ENCODE peak calls at places on chromosome 16, in six cellular contexts. H is neural progenitor cell, P is H1, L is neuronal stem cell, E is PC-3, J is endothelial cell of umbilical vein. M is an unnamed sample.

GRCh38 chr16:2467301-2468141 is 3.6 kb upstream of the NTN3 start:
- DNase-seq in H (peak), P (no peak), L (no peak), E (peak), J (peak), M (peak)

GRCh38 chr16:17452931-17453330 is 17.8 kb downstream of the XYLT1 start:
- DNase-seq in H (no peak), P (no peak), L (no peak), E (no peak), J (no peak), M (no peak)

GRCh38 chr16:67162439-67163163 is 1.9 kb upstream of the HSF4 start:
- DNase-seq in H (no peak), P (no peak), L (no peak), E (no peak), J (no peak), M (no peak)

GRCh38 chr16:23941025-23941424 is 105.2 kb downstream of the PRKCB start:
- DNase-seq in H (no peak), P (no peak), L (no peak), E (no peak), J (no peak), M (no peak)

GRCh38 chr16:17467923-17468540 is 2.7 kb downstream of the XYLT1 start:
- DNase-seq in H (peak), P (no peak), L (peak), E (no peak), J (no peak), M (peak)

GRCh38 chr16:86428729-86429472 is 81.4 kb upstream of the FOXF1 start:
- DNase-seq in H (no peak), P (no peak), L (no peak), E (no peak), J (no peak), M (no peak)

GRCh38 chr16:56637814-56638750 is at the start of gene MT1A:
- DNase-seq in H (peak), P (no peak), L (no peak), E (no peak), J (peak), M (no peak)

GRCh38 chr16:54633943-54634362 is 296.7 kb upstream of the IRX5 start:
- DNase-seq in H (peak), P (no peak), L (no peak), E (no peak), J (peak), M (peak)

GRCh38 chr16:58458634-58459343 is 41.2 kb upstream of the NDRG4 start:
- DNase-seq in H (no peak), P (no peak), L (no peak), E (peak), J (no peak), M (no peak)

GRCh38 chr16:8326234-8326633 is 264.1 kb downstream of the TMEM114 start:
- DNase-seq in H (no peak), P (no peak), L (no peak), E (no peak), J (no peak), M (no peak)

GRCh38 chr16:55562936-55563335 is 3.5 kb upstream of the CAPNS2 start:
- DNase-seq in H (no peak), P (no peak), L (no peak), E (no peak), J (peak), M (no peak)

GRCh38 chr16:4052096-4052495 is 64.1 kb downstream of the ADCY9 start:
- DNase-seq in H (no peak), P (no peak), L (no peak), E (no peak), J (no peak), M (no peak)

GRCh38 chr16:4415538-4416199 is 727 bp downstream of the CORO7 start:
- DNase-seq in H (peak), P (no peak), L (no peak), E (peak), J (peak), M (peak)

GRCh38 chr16:3091551-3091950 is 7.5 kb downstream of the ZSCAN10 start:
- DNase-seq in H (no peak), P (no peak), L (no peak), E (no peak), J (no peak), M (no peak)

DNA sequence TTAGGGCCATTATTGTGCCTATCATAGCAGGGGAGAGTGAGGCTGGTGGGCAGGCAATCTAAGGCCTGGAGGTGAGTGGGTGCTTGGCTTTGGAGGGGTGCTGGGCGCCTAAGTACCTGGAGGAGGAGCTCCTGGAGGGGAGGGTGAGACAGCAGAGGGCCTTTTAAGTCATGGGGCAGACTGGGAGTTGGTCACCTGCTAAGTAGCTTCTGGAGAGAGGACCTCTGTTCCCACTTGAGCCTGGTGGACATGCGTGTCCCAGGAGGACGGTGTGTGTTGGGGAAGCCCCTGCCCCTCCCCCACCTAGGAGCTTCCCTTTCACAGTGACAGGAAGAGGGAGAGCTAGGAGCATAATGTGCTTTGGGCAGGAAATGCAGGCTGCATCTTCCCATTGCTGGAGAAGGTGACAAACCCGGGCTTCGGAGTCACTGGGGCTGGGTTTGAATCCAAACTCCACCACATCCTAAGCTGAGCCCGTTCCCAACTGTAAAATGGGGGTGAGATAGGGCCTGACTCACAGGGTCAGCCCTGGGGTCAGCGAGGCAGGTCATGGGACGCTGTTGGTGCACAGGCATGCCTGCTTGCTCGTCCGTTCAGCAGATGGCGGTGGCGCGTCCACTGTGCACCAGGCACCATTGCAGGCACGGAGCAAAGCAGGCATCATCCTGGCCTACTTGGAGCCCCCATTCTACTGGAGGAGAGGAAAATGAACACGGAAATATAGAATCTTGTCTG is 37.9 kb downstream of the CMIP start:
- DNase-seq in H (no peak), P (no peak), L (no peak), E (no peak), J (no peak), M (no peak)
- H3K27ac ChIP-seq in H (no peak), P (peak), L (no peak), E (no peak), J (no peak), M (peak)

DNA sequence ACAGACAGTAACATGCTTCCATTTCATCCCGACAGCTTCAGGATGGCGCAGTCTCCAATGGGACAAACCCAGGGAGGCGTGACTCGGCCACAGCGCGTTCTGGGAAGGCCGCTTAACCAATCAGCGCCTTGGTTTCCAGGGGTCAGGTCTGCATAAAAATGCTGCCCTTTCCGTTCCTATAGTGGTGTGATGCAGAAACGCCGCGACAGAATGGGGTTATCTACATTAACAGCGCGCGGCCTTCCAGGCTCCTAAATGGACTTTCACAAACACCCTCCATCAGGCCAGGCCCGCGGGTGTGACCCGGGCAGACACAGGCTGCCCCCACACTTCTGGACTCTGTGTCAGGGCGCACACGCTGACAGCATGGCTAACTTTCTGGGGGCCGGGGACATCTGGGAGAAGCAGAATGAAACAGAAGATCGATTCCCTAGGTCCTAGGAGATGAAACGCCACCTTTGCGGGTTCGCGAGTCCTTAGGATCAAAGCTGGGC is 792 bp downstream of the TMEM231 start:
- DNase-seq in H (peak), P (peak), L (peak), E (peak), J (peak), M (peak)
- H2AFZ ChIP-seq in H (peak), P (peak), L (peak), E (peak), J (peak), M (peak)

GRCh38 chr16:15960124-15960971 is 10.9 kb downstream of the ABCC1 start:
- DNase-seq in H (no peak), P (no peak), L (no peak), E (no peak), J (peak), M (no peak)

GRCh38 chr16:15963307-15963910 is 14.0 kb downstream of the ABCC1 start:
- DNase-seq in H (no peak), P (no peak), L (no peak), E (no peak), J (no peak), M (peak)

GRCh38 chr16:15961060-15961511 is 11.7 kb downstream of the ABCC1 start:
- DNase-seq in H (no peak), P (no peak), L (no peak), E (no peak), J (peak), M (peak)

GRCh38 chr16:15958703-15959348 is 9.4 kb downstream of the ABCC1 start:
- DNase-seq in H (peak), P (no peak), L (no peak), E (no peak), J (no peak), M (no peak)

DNA sequence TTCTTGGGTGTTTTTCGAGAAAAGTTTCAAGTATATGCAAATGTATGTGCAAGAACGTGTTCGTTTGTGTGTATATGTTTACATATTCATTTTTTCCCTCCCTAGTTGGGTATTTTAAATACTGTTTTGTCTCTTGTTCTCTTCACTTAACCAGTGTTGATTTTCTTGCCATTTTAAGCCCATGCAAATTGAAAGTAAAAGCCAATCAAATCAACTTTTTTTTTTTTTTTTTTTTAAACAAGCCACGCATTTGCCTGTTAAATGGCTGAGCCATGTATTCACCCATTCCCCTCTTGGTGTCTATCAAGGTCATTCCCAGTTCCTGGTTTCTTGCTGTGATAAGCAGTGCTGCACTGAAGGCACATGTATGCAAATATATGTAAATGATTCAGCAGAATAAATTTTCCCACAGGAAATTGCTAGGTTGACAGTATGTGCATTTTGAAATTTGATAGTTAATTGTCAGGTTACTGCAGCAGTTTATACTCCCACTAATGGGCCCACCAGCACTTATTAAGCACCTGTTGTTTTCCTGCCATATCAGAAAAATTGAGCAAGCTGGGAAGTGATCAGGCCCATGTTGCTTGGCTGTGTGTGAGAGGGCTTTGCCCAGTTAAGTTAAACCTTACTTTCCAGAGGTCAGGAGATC is 12.3 kb downstream of the ABCC1 start:
- DNase-seq in H (no peak), P (no peak), L (no peak), E (no peak), J (no peak), M (no peak)
- H3K27ac ChIP-seq in H (no peak), P (no peak), L (no peak), E (no peak), J (peak), M (peak)

DNA sequence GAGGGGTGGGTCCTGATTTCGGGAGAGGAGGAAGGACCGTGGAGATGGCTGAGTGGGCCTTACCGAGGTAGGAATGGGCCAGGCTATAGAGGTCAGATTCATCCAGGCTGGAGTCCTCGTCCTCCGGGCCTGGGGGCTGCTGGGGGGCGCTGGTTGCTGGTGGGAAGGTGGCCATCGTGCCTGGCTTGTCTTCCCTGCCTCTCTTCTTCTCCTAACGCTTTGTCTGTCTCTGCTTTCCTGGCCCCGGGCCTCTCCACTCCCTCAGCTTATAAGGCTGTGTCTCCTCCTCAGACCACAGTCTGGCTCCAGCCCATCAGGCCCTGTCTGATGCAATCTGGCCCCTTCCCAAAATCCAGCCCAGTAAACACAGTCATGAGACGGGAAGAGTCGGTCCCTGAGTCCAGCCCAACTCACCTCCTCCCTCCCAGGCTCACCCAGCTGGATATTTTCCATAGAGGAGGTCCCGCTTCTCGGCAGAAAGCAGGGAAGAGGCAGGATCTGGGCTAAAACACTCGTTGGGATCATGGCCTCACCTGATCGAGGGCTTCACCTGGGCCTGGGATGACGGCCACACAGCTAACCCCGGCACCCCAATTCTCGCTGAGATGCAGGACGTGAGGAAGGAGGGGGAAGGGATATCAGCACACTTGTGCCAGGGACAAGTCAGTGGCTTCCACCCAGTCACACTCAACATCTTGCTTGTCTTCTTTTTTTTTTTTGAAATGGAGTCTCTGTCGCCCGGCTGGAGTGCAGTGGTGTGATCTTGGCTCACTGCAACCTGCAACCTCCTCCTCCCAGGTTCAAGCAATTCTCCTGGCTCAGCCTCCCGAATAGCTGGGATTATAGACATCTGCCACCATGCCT is at the start of gene NUPR1:
- DNase-seq in H (no peak), P (no peak), L (no peak), E (peak), J (peak), M (no peak)
- H2AFZ ChIP-seq in H (peak), P (peak), L (peak), E (peak), J (peak), M (no peak)

GRCh38 chr16:69286941-69287713 is 24.0 kb upstream of the VPS4A start:
- DNase-seq in H (peak), P (no peak), L (peak), E (peak), J (peak), M (peak)
- H3K27ac ChIP-seq in H (no peak), P (no peak), L (no peak), E (no peak), J (no peak), M (no peak)

DNA sequence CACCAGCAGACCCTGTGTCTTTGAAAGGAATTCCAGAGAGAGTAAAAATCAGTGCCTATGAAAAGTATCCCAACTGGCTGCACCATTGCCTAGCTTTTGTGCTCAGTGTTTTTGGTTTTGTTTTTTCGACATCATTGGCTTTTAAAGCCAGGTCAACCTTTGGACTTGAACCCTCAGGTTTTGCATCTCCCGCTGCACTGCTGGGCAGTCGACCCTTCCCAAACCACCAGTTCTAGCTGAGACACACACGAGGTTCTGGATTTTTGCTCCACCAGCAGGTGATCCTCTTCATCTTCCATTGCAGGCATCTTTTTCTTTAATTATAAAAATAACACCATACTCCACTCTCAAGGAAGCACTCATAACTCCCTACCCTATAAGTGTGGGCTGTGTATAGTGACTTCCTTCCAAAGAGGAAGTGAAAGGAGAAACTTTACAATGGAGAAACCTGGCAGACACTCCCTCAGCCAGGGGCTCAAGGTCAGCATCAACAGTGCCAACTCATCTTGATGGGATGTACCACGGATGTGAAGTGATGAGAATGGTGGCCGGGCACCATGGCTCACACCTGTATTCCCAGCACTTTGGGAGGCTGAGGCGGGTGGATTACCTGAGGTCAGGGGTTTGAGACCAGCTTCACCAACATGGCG is 57.8 kb downstream of the BMERB1 start:
- DNase-seq in H (no peak), P (no peak), L (no peak), E (no peak), J (no peak), M (peak)
- H2AFZ ChIP-seq in H (no peak), P (no peak), L (no peak), E (no peak), J (no peak), M (no peak)

GRCh38 chr16:69924041-69924775 is 26.9 kb upstream of the CLEC18A start:
- DNase-seq in H (no peak), P (no peak), L (no peak), E (no peak), J (no peak), M (no peak)
- H3K27ac ChIP-seq in H (no peak), P (no peak), L (no peak), E (no peak), J (no peak), M (no peak)

DNA sequence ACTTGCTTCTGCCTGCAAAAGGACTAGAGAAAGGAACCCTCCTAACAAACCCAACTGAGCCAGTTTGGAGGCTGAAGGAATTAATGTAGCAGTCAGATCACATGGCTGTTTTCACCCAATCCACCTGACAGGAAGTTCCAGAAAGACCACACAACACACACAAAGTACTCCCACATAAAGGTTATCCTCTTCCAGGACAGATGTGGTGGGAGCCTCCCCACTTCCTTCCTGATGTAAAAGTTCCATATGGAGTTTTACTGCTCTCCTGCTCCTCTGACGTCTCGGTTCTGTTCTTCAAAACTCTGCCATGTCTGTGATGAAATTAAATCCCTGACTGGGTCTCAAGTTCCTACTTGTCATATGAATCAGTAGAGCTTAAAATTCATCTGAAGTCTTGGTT is 497.0 kb upstream of the HSBP1 start:
- DNase-seq in H (no peak), P (no peak), L (no peak), E (no peak), J (no peak), M (no peak)
- H2AFZ ChIP-seq in H (peak), P (no peak), L (no peak), E (no peak), J (no peak), M (no peak)

DNA sequence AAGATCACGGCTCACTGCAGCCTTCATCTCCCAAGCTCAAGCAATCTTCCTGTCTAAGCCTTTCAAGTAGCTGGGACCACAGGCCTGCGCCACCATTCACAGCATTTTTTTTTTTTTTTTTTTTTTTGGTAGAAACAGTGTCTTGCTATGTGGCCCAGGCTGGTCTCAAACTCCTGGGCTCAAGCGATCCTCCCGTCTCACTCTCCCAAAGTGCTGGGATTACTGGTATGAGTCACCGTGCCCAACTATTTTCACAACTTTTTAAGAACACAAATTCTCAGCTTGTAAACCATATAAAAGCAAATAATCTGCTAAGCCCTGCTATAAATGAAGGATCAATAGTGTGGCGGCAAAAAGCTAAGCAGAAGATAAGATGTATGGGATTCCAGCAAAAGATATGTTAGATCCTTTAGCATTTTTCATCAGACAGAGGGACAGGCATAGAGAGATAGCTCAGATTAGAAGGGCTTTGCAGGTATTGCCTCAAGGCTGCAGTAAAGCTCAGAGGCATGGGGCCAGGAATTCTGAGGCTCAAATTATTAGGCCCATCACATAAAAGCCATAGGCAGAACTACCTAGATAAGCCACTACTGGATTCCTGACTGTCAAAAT is 55.1 kb downstream of the EMP2 start:
- DNase-seq in H (no peak), P (no peak), L (no peak), E (no peak), J (no peak), M (no peak)
- H3K27ac ChIP-seq in H (no peak), P (no peak), L (no peak), E (no peak), J (no peak), M (no peak)